ENCODE peak calls at places on chromosomes 7 and 10, in six cellular contexts. One of them, this sample, is unnamed.

GRCh38 chr10:72335394-72336258 is 19.1 kb downstream of the DNAJB12 start:
- DNase-seq in mesenchymal stem cell: peak; percentile 78
- DNase-seq in tibial nerve: peak; percentile 76
- DNase-seq in mucosa of descending colon: peak; percentile 56
- DNase-seq in left ventricle myocardium inferior: peak; percentile 74
- DNase-seq in PC-3: no peak
- DNase-seq in this sample: peak; percentile 89

GRCh38 chr10:132298038-132298935 is 9.5 kb downstream of the STK32C start:
- DNase-seq in tibial nerve: no peak
- DNase-seq in mucosa of descending colon: no peak
- DNase-seq in left ventricle myocardium inferior: no peak
- DNase-seq in mesenchymal stem cell: no peak
- DNase-seq in PC-3: no peak
- DNase-seq in this sample: no peak

GRCh38 chr10:43177588-43177987 is 39.3 kb downstream of the CSGALNACT2 start:
- DNase-seq in PC-3: no peak
- DNase-seq in mucosa of descending colon: no peak
- DNase-seq in left ventricle myocardium inferior: no peak
- DNase-seq in mesenchymal stem cell: peak; percentile 24
- DNase-seq in tibial nerve: no peak
- DNase-seq in this sample: no peak

GRCh38 chr10:19302117-19302516 is 253.5 kb downstream of the MALRD1 start:
- DNase-seq in PC-3: peak; percentile 91
- DNase-seq in mucosa of descending colon: no peak
- DNase-seq in mesenchymal stem cell: no peak
- DNase-seq in left ventricle myocardium inferior: no peak
- DNase-seq in tibial nerve: no peak
- DNase-seq in this sample: no peak

GRCh38 chr10:129320340-129320739 is 146.7 kb upstream of the MGMT start:
- DNase-seq in mesenchymal stem cell: no peak
- DNase-seq in PC-3: no peak
- DNase-seq in tibial nerve: no peak
- DNase-seq in left ventricle myocardium inferior: no peak
- DNase-seq in mucosa of descending colon: no peak
- DNase-seq in this sample: no peak

GRCh38 chr7:121401896-121402295 is 5.8 kb upstream of the FAM3C start:
- DNase-seq in tibial nerve: no peak
- DNase-seq in left ventricle myocardium inferior: no peak
- DNase-seq in mucosa of descending colon: no peak
- DNase-seq in mesenchymal stem cell: no peak
- DNase-seq in PC-3: peak; percentile 17
- DNase-seq in this sample: no peak

GRCh38 chr7:107971613-107972012 is 31.3 kb downstream of the LAMB1 start:
- DNase-seq in mucosa of descending colon: no peak
- DNase-seq in PC-3: no peak
- DNase-seq in tibial nerve: no peak
- DNase-seq in mesenchymal stem cell: no peak
- DNase-seq in left ventricle myocardium inferior: peak; percentile 55
- DNase-seq in this sample: peak; percentile 69

GRCh38 chr7:128814496-128814895 is 15.7 kb upstream of the FLNC start:
- DNase-seq in PC-3: no peak
- DNase-seq in left ventricle myocardium inferior: no peak
- DNase-seq in mesenchymal stem cell: no peak
- DNase-seq in mucosa of descending colon: no peak
- DNase-seq in tibial nerve: no peak
- DNase-seq in this sample: no peak

GRCh38 chr7:29980151-29980550 is 9.4 kb downstream of the SCRN1 start:
- DNase-seq in mucosa of descending colon: no peak
- DNase-seq in PC-3: no peak
- DNase-seq in left ventricle myocardium inferior: no peak
- DNase-seq in tibial nerve: no peak
- DNase-seq in mesenchymal stem cell: no peak
- DNase-seq in this sample: no peak

GRCh38 chr7:1530946-1531262 is 402 bp downstream of the MAFK start:
- DNase-seq in mucosa of descending colon: no peak
- DNase-seq in PC-3: no peak
- DNase-seq in left ventricle myocardium inferior: no peak
- DNase-seq in tibial nerve: no peak
- DNase-seq in mesenchymal stem cell: no peak
- DNase-seq in this sample: no peak

GRCh38 chr7:155360495-155361362 is 63.1 kb downstream of the INSIG1 start:
- DNase-seq in tibial nerve: no peak
- DNase-seq in mucosa of descending colon: no peak
- DNase-seq in left ventricle myocardium inferior: no peak
- DNase-seq in PC-3: no peak
- DNase-seq in mesenchymal stem cell: no peak
- DNase-seq in this sample: no peak

GRCh38 chr7:38506756-38507155 is 124.4 kb downstream of the AMPH start:
- DNase-seq in PC-3: no peak
- DNase-seq in mucosa of descending colon: no peak
- DNase-seq in tibial nerve: no peak
- DNase-seq in left ventricle myocardium inferior: no peak
- DNase-seq in mesenchymal stem cell: no peak
- DNase-seq in this sample: no peak

GRCh38 chr10:88227342-88228018 is 355.6 kb downstream of the RNLS start:
- DNase-seq in tibial nerve: peak; percentile 23
- DNase-seq in PC-3: no peak
- DNase-seq in mesenchymal stem cell: peak; percentile 35
- DNase-seq in mucosa of descending colon: peak; percentile 70
- DNase-seq in left ventricle myocardium inferior: peak; percentile 37
- DNase-seq in this sample: peak; percentile 55

GRCh38 chr10:95374597-95375209 is 83.9 kb upstream of the PDLIM1 start:
- DNase-seq in PC-3: peak; percentile 82
- DNase-seq in tibial nerve: peak; percentile 44
- DNase-seq in left ventricle myocardium inferior: peak; percentile 64
- DNase-seq in mesenchymal stem cell: peak; percentile 68
- DNase-seq in mucosa of descending colon: peak; percentile 80
- DNase-seq in this sample: peak; percentile 89

GRCh38 chr10:59138052-59138451 is 38.4 kb upstream of the PHYHIPL start:
- DNase-seq in left ventricle myocardium inferior: no peak
- DNase-seq in PC-3: no peak
- DNase-seq in mesenchymal stem cell: no peak
- DNase-seq in mucosa of descending colon: no peak
- DNase-seq in tibial nerve: no peak
- DNase-seq in this sample: no peak

GRCh38 chr7:84536256-84536870 is 341.8 kb upstream of the SEMA3A start:
- DNase-seq in tibial nerve: no peak
- DNase-seq in mucosa of descending colon: no peak
- DNase-seq in mesenchymal stem cell: peak; percentile 30
- DNase-seq in PC-3: peak; percentile 82
- DNase-seq in left ventricle myocardium inferior: no peak
- DNase-seq in this sample: no peak

GRCh38 chr7:104779888-104780287 is 234.1 kb upstream of the KMT2E start:
- DNase-seq in tibial nerve: no peak
- DNase-seq in PC-3: no peak
- DNase-seq in mucosa of descending colon: no peak
- DNase-seq in mesenchymal stem cell: no peak
- DNase-seq in left ventricle myocardium inferior: no peak
- DNase-seq in this sample: no peak

GRCh38 chr10:12657489-12657888 is 308.1 kb downstream of the CAMK1D start:
- DNase-seq in left ventricle myocardium inferior: no peak
- DNase-seq in PC-3: no peak
- DNase-seq in mesenchymal stem cell: no peak
- DNase-seq in tibial nerve: no peak
- DNase-seq in mucosa of descending colon: no peak
- DNase-seq in this sample: no peak

GRCh38 chr10:4549254-4549653 is 276.8 kb upstream of the AKR1E2 start:
- DNase-seq in tibial nerve: no peak
- DNase-seq in PC-3: no peak
- DNase-seq in mesenchymal stem cell: peak; percentile 32
- DNase-seq in left ventricle myocardium inferior: no peak
- DNase-seq in mucosa of descending colon: no peak
- DNase-seq in this sample: no peak

GRCh38 chr7:116673504-116673865 is 1.5 kb downstream of the MET start:
- DNase-seq in mesenchymal stem cell: no peak
- DNase-seq in mucosa of descending colon: no peak
- DNase-seq in PC-3: no peak
- DNase-seq in left ventricle myocardium inferior: no peak
- DNase-seq in tibial nerve: no peak
- DNase-seq in this sample: no peak

GRCh38 chr10:103262229-103262628 is 14.7 kb upstream of the INA start:
- DNase-seq in mucosa of descending colon: no peak
- DNase-seq in PC-3: peak; percentile 3
- DNase-seq in left ventricle myocardium inferior: no peak
- DNase-seq in mesenchymal stem cell: no peak
- DNase-seq in tibial nerve: no peak
- DNase-seq in this sample: no peak

GRCh38 chr10:37535459-37536246 is 321.8 kb downstream of the ZNF248 start:
- DNase-seq in mesenchymal stem cell: no peak
- DNase-seq in mucosa of descending colon: no peak
- DNase-seq in PC-3: peak; percentile 83
- DNase-seq in tibial nerve: no peak
- DNase-seq in left ventricle myocardium inferior: no peak
- DNase-seq in this sample: no peak

GRCh38 chr7:149865437-149865836 is 8.3 kb upstream of the ATP6V0E2 start:
- DNase-seq in left ventricle myocardium inferior: no peak
- DNase-seq in PC-3: no peak
- DNase-seq in mucosa of descending colon: peak; percentile 42
- DNase-seq in tibial nerve: no peak
- DNase-seq in mesenchymal stem cell: no peak
- DNase-seq in this sample: peak; percentile 59

GRCh38 chr7:105691029-105691691 is 109.9 kb upstream of the EFCAB10 start:
- DNase-seq in left ventricle myocardium inferior: no peak
- DNase-seq in mucosa of descending colon: peak; percentile 27
- DNase-seq in tibial nerve: no peak
- DNase-seq in PC-3: peak; percentile 35
- DNase-seq in mesenchymal stem cell: peak; percentile 93
- DNase-seq in this sample: no peak

GRCh38 chr10:29304259-29305030 is 15.6 kb downstream of the LYZL1 start:
- DNase-seq in mesenchymal stem cell: peak; percentile 80
- DNase-seq in PC-3: peak; percentile 74
- DNase-seq in tibial nerve: peak; percentile 44
- DNase-seq in mucosa of descending colon: peak; percentile 60
- DNase-seq in left ventricle myocardium inferior: peak; percentile 26
- DNase-seq in this sample: no peak

GRCh38 chr7:101087334-101088068 is 2.2 kb downstream of the TRIM56 start:
- DNase-seq in mesenchymal stem cell: no peak
- DNase-seq in tibial nerve: no peak
- DNase-seq in PC-3: no peak
- DNase-seq in mucosa of descending colon: no peak
- DNase-seq in left ventricle myocardium inferior: no peak
- DNase-seq in this sample: no peak

GRCh38 chr10:68471586-68472408 is at the start of gene DNA2:
- DNase-seq in mucosa of descending colon: peak; percentile 70
- DNase-seq in mesenchymal stem cell: peak; percentile 71
- DNase-seq in PC-3: peak; percentile 93
- DNase-seq in left ventricle myocardium inferior: peak; percentile 38
- DNase-seq in tibial nerve: no peak
- DNase-seq in this sample: peak; percentile 86

GRCh38 chr7:98266840-98267239 is 14.6 kb upstream of the BRI3 start:
- DNase-seq in left ventricle myocardium inferior: no peak
- DNase-seq in tibial nerve: no peak
- DNase-seq in mesenchymal stem cell: peak; percentile 39
- DNase-seq in PC-3: no peak
- DNase-seq in mucosa of descending colon: no peak
- DNase-seq in this sample: no peak

GRCh38 chr10:68992721-68993440 is 4.3 kb downstream of the KIFBP start:
- DNase-seq in mesenchymal stem cell: peak; percentile 91
- DNase-seq in left ventricle myocardium inferior: peak; percentile 37
- DNase-seq in mucosa of descending colon: no peak
- DNase-seq in tibial nerve: no peak
- DNase-seq in PC-3: peak; percentile 36
- DNase-seq in this sample: peak; percentile 71

GRCh38 chr7:84422790-84423189 is 228.2 kb upstream of the SEMA3A start:
- DNase-seq in mesenchymal stem cell: no peak
- DNase-seq in left ventricle myocardium inferior: no peak
- DNase-seq in mucosa of descending colon: no peak
- DNase-seq in PC-3: peak; percentile 31
- DNase-seq in tibial nerve: no peak
- DNase-seq in this sample: no peak

GRCh38 chr10:52143338-52143737 is 170.7 kb upstream of the DKK1 start:
- DNase-seq in mucosa of descending colon: no peak
- DNase-seq in PC-3: no peak
- DNase-seq in tibial nerve: no peak
- DNase-seq in mesenchymal stem cell: no peak
- DNase-seq in left ventricle myocardium inferior: no peak
- DNase-seq in this sample: no peak

GRCh38 chr10:77546048-77546447 is 91.6 kb downstream of the KCNMA1 start:
- DNase-seq in mucosa of descending colon: no peak
- DNase-seq in left ventricle myocardium inferior: no peak
- DNase-seq in tibial nerve: no peak
- DNase-seq in mesenchymal stem cell: no peak
- DNase-seq in PC-3: no peak
- DNase-seq in this sample: no peak
- H3K4me1 ChIP-seq in mucosa of descending colon: peaks cover 4% of the 10 kb centered on the region
- H3K4me1 ChIP-seq in left ventricle myocardium inferior: no peaks in the 10 kb centered on the region
- H3K4me1 ChIP-seq in tibial nerve: no peaks in the 10 kb centered on the region
- H3K4me1 ChIP-seq in mesenchymal stem cell: no peaks in the 10 kb centered on the region
- H3K4me1 ChIP-seq in PC-3: no peaks in the 10 kb centered on the region
- H3K4me1 ChIP-seq in this sample: no peaks in the 10 kb centered on the region

DNA sequence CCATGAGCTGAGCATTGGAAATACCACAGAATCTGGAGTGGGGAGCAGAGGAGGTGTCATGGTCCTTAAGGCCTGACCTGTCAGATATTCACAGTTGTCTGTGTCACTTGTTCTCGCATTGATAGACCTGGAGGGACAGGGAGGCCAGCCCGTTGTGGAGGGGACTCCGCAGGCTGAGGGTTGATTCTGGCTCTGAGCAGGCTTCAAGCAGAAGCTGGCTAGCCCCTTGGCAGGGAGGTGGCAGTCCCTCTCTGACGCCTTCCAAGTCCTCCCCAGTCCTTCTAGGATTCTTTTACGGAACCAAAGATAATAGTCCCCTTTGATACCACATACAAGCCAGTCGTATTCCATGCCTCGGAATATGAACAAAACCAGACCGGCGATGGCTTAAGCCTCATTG is 65.4 kb downstream of the GRK5 start:
- DNase-seq in mucosa of descending colon: no peak
- DNase-seq in tibial nerve: no peak
- DNase-seq in left ventricle myocardium inferior: no peak
- DNase-seq in PC-3: no peak
- DNase-seq in mesenchymal stem cell: no peak
- DNase-seq in this sample: no peak
- H3K4me1 ChIP-seq in mucosa of descending colon: peaks cover 28% of the 10 kb centered on the region
- H3K4me1 ChIP-seq in tibial nerve: peaks cover 31% of the 10 kb centered on the region
- H3K4me1 ChIP-seq in left ventricle myocardium inferior: peaks cover 85% of the 10 kb centered on the region
- H3K4me1 ChIP-seq in PC-3: peaks cover 22% of the 10 kb centered on the region
- H3K4me1 ChIP-seq in mesenchymal stem cell: peaks cover 14% of the 10 kb centered on the region
- H3K4me1 ChIP-seq in this sample: peaks cover 38% of the 10 kb centered on the region

GRCh38 chr10:13669182-13669860 is 82.6 kb downstream of the PRPF18 start:
- DNase-seq in tibial nerve: no peak
- DNase-seq in mucosa of descending colon: no peak
- DNase-seq in left ventricle myocardium inferior: no peak
- DNase-seq in mesenchymal stem cell: no peak
- DNase-seq in PC-3: no peak
- DNase-seq in this sample: no peak
- H3K4me1 ChIP-seq in tibial nerve: no peaks in the 10 kb centered on the region
- H3K4me1 ChIP-seq in mucosa of descending colon: no peaks in the 10 kb centered on the region
- H3K4me1 ChIP-seq in left ventricle myocardium inferior: peaks cover 12% of the 10 kb centered on the region
- H3K4me1 ChIP-seq in mesenchymal stem cell: peaks cover 24% of the 10 kb centered on the region
- H3K4me1 ChIP-seq in PC-3: no peaks in the 10 kb centered on the region
- H3K4me1 ChIP-seq in this sample: no peaks in the 10 kb centered on the region

DNA sequence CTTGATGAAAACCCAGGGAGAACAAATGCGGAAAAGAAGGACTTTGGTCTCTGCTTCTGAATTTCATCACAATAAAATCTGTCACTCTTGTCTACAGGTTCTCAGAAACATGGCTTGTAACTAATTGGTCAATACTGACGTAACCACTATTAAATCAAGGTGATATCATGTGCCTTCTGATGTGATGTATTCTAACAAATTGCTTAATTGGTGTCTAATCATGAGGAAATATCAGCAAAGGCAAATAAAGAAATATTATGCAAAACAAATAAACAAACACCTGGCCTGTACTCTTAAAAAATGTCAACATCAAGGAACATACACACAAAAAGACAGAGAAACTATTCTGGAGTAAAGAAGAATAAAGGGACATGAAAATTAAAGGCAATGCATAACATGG is 1165.0 kb downstream of the NXPH1 start:
- DNase-seq in mucosa of descending colon: no peak
- DNase-seq in left ventricle myocardium inferior: no peak
- DNase-seq in tibial nerve: no peak
- DNase-seq in mesenchymal stem cell: no peak
- DNase-seq in PC-3: no peak
- DNase-seq in this sample: no peak
- H3K4me1 ChIP-seq in mucosa of descending colon: no peaks in the 10 kb centered on the region
- H3K4me1 ChIP-seq in left ventricle myocardium inferior: no peaks in the 10 kb centered on the region
- H3K4me1 ChIP-seq in tibial nerve: no peaks in the 10 kb centered on the region
- H3K4me1 ChIP-seq in mesenchymal stem cell: no peaks in the 10 kb centered on the region
- H3K4me1 ChIP-seq in PC-3: no peaks in the 10 kb centered on the region
- H3K4me1 ChIP-seq in this sample: no peaks in the 10 kb centered on the region